ENCODE peak calls at places on chromosomes 5 and 9, in five cellular contexts. One of them, this sample, is unnamed.
A peak's percentile ranks its signal among the peaks of the same experiment; 100 is the strongest.

GRCh38 chr9:4196886-4197285 is 103.0 kb downstream of the GLIS3 start:
- DNase-seq in esophagus squamous epithelium: no peak
- DNase-seq in foreskin fibroblast: no peak
- DNase-seq in PC-3: no peak
- DNase-seq in GM06990: peak; percentile 34
- DNase-seq in this sample: no peak

GRCh38 chr9:134437417-134438203 is 111.4 kb downstream of the RXRA start:
- DNase-seq in esophagus squamous epithelium: no peak
- DNase-seq in foreskin fibroblast: no peak
- DNase-seq in PC-3: no peak
- DNase-seq in GM06990: no peak
- DNase-seq in this sample: no peak

GRCh38 chr9:113509463-113509862 is 45.9 kb downstream of the RGS3 start:
- DNase-seq in esophagus squamous epithelium: no peak
- DNase-seq in foreskin fibroblast: peak; percentile 44
- DNase-seq in PC-3: no peak
- DNase-seq in GM06990: no peak
- DNase-seq in this sample: peak; percentile 88

GRCh38 chr9:135116371-135116770 is 28.9 kb downstream of the OLFM1 start:
- DNase-seq in esophagus squamous epithelium: no peak
- DNase-seq in foreskin fibroblast: no peak
- DNase-seq in PC-3: no peak
- DNase-seq in GM06990: no peak
- DNase-seq in this sample: no peak

GRCh38 chr9:116450378-116451139 is 236.5 kb upstream of the TRIM32 start:
- DNase-seq in esophagus squamous epithelium: no peak
- DNase-seq in foreskin fibroblast: peak; percentile 57
- DNase-seq in PC-3: peak; percentile 26
- DNase-seq in GM06990: peak; percentile 22
- DNase-seq in this sample: peak; percentile 55

GRCh38 chr5:123422433-123423277 is 548 bp downstream of the CEP120 start:
- DNase-seq in esophagus squamous epithelium: no peak
- DNase-seq in foreskin fibroblast: no peak
- DNase-seq in PC-3: peak; percentile 27
- DNase-seq in GM06990: no peak
- DNase-seq in this sample: peak; percentile 27

GRCh38 chr9:106769331-106769730 is 93.6 kb upstream of the ZNF462 start:
- DNase-seq in esophagus squamous epithelium: no peak
- DNase-seq in foreskin fibroblast: no peak
- DNase-seq in PC-3: no peak
- DNase-seq in GM06990: no peak
- DNase-seq in this sample: peak; percentile 13

GRCh38 chr5:10563132-10563939 is 534 bp upstream of the ANKRD33B start:
- DNase-seq in esophagus squamous epithelium: no peak
- DNase-seq in foreskin fibroblast: no peak
- DNase-seq in PC-3: peak; percentile 63
- DNase-seq in GM06990: peak; percentile 83
- DNase-seq in this sample: no peak

GRCh38 chr5:588406-588995 is 23.6 kb upstream of the CEP72 start:
- DNase-seq in esophagus squamous epithelium: no peak
- DNase-seq in foreskin fibroblast: no peak
- DNase-seq in PC-3: no peak
- DNase-seq in GM06990: no peak
- DNase-seq in this sample: no peak

GRCh38 chr5:33772276-33772990 is 119.4 kb downstream of the ADAMTS12 start:
- DNase-seq in esophagus squamous epithelium: no peak
- DNase-seq in foreskin fibroblast: peak; percentile 64
- DNase-seq in PC-3: peak; percentile 50
- DNase-seq in GM06990: no peak
- DNase-seq in this sample: peak; percentile 75

GRCh38 chr5:57405984-57406383 is 76.6 kb downstream of the ACTBL2 start:
- DNase-seq in esophagus squamous epithelium: no peak
- DNase-seq in foreskin fibroblast: no peak
- DNase-seq in PC-3: no peak
- DNase-seq in GM06990: no peak
- DNase-seq in this sample: no peak

GRCh38 chr5:130692766-130693165 is 472.3 kb downstream of the HINT1 start:
- DNase-seq in esophagus squamous epithelium: no peak
- DNase-seq in foreskin fibroblast: no peak
- DNase-seq in PC-3: peak; percentile 51
- DNase-seq in GM06990: no peak
- DNase-seq in this sample: no peak

GRCh38 chr9:83296123-83296522 is 233.2 kb upstream of the RASEF start:
- DNase-seq in esophagus squamous epithelium: no peak
- DNase-seq in foreskin fibroblast: no peak
- DNase-seq in PC-3: no peak
- DNase-seq in GM06990: no peak
- DNase-seq in this sample: no peak

GRCh38 chr9:114588150-114588663 is 638 bp downstream of the ATP6V1G1 start:
- DNase-seq in esophagus squamous epithelium: no peak
- DNase-seq in foreskin fibroblast: peak; percentile 23
- DNase-seq in PC-3: no peak
- DNase-seq in GM06990: no peak
- DNase-seq in this sample: peak; percentile 78

GRCh38 chr9:112772215-112772509 is 21.6 kb downstream of the SNX30 start:
- DNase-seq in esophagus squamous epithelium: no peak
- DNase-seq in foreskin fibroblast: no peak
- DNase-seq in PC-3: no peak
- DNase-seq in GM06990: no peak
- DNase-seq in this sample: no peak

GRCh38 chr9:99103505-99103904 is 1.4 kb upstream of the TGFBR1 start:
- DNase-seq in esophagus squamous epithelium: no peak
- DNase-seq in foreskin fibroblast: no peak
- DNase-seq in PC-3: no peak
- DNase-seq in GM06990: no peak
- DNase-seq in this sample: no peak

GRCh38 chr9:20303066-20303465 is 319.2 kb downstream of the MLLT3 start:
- DNase-seq in esophagus squamous epithelium: no peak
- DNase-seq in foreskin fibroblast: no peak
- DNase-seq in PC-3: no peak
- DNase-seq in GM06990: no peak
- DNase-seq in this sample: no peak

GRCh38 chr9:114606597-114607207 is 4.4 kb upstream of the TMEM268 start:
- DNase-seq in esophagus squamous epithelium: no peak
- DNase-seq in foreskin fibroblast: peak; percentile 85
- DNase-seq in PC-3: no peak
- DNase-seq in GM06990: no peak
- DNase-seq in this sample: peak; percentile 97

GRCh38 chr5:159854916-159855315 is 61.4 kb upstream of the ADRA1B start:
- DNase-seq in esophagus squamous epithelium: no peak
- DNase-seq in foreskin fibroblast: peak; percentile 12
- DNase-seq in PC-3: no peak
- DNase-seq in GM06990: no peak
- DNase-seq in this sample: no peak

GRCh38 chr5:112127856-112128255 is 291.2 kb downstream of the EPB41L4A start:
- DNase-seq in esophagus squamous epithelium: no peak
- DNase-seq in foreskin fibroblast: no peak
- DNase-seq in PC-3: no peak
- DNase-seq in GM06990: no peak
- DNase-seq in this sample: no peak

GRCh38 chr5:141734501-141735231 is 52.6 kb upstream of the ARAP3 start:
- DNase-seq in esophagus squamous epithelium: no peak
- DNase-seq in foreskin fibroblast: peak; percentile 54
- DNase-seq in PC-3: peak; percentile 70
- DNase-seq in GM06990: no peak
- DNase-seq in this sample: peak; percentile 51

GRCh38 chr9:120177121-120177520 is 402.8 kb downstream of the CDK5RAP2 start:
- DNase-seq in esophagus squamous epithelium: no peak
- DNase-seq in foreskin fibroblast: no peak
- DNase-seq in PC-3: no peak
- DNase-seq in GM06990: no peak
- DNase-seq in this sample: no peak

GRCh38 chr9:129567842-129568559 is 52.9 kb downstream of the C9orf50 start:
- DNase-seq in esophagus squamous epithelium: no peak
- DNase-seq in foreskin fibroblast: peak; percentile 76
- DNase-seq in PC-3: peak; percentile 44
- DNase-seq in GM06990: no peak
- DNase-seq in this sample: peak; percentile 75

GRCh38 chr5:178196986-178197385 is 7.3 kb upstream of the HNRNPAB start:
- DNase-seq in esophagus squamous epithelium: no peak
- DNase-seq in foreskin fibroblast: no peak
- DNase-seq in PC-3: no peak
- DNase-seq in GM06990: no peak
- DNase-seq in this sample: no peak
- TF ChIP-seq CTCF in esophagus squamous epithelium: no peak
- TF ChIP-seq CTCF in foreskin fibroblast: peak; percentile 28
- TF ChIP-seq CTCF in PC-3: peak; percentile 55
- TF ChIP-seq CTCF in GM06990: peak; percentile 51
- TF ChIP-seq CTCF in this sample: peak; percentile 21

GRCh38 chr9:123568691-123569342 is 212.8 kb downstream of the CRB2 start:
- DNase-seq in esophagus squamous epithelium: no peak
- DNase-seq in foreskin fibroblast: peak; percentile 36
- DNase-seq in PC-3: no peak
- DNase-seq in GM06990: no peak
- DNase-seq in this sample: peak; percentile 72
- H3K4me3 ChIP-seq in esophagus squamous epithelium: no peak overlapping the region
- H3K4me3 ChIP-seq in foreskin fibroblast: no peak overlapping the region
- H3K4me3 ChIP-seq in PC-3: no peak overlapping the region
- H3K4me3 ChIP-seq in GM06990: no peak overlapping the region
- H3K4me3 ChIP-seq in this sample: no peak overlapping the region

DNA sequence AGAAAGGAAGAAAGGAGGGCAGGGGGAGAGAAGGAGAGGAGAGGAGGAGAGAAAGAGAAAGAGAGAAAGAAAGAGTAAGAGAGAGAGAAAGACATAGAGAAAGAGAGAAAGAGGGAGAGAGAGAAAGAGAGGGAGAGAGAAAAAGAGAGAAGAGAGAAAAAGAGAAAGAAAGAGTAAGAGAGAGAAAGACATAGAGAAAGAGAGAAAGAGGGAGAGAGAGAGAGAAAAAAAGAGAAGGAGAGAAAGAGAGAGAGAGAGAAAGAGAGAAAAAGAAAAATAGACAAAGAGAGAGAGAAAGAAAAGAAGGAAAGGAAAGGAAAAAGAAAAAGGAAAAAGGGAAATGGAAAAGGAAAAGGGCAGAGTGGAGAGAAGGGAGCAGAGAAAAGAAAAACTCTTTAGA is 411.7 kb downstream of the NFIB start:
- DNase-seq in esophagus squamous epithelium: no peak
- DNase-seq in foreskin fibroblast: no peak
- DNase-seq in PC-3: no peak
- DNase-seq in GM06990: no peak
- DNase-seq in this sample: no peak
- TF ChIP-seq CTCF in esophagus squamous epithelium: no peak
- TF ChIP-seq CTCF in foreskin fibroblast: no peak
- TF ChIP-seq CTCF in PC-3: no peak
- TF ChIP-seq CTCF in GM06990: no peak
- TF ChIP-seq CTCF in this sample: no peak

DNA sequence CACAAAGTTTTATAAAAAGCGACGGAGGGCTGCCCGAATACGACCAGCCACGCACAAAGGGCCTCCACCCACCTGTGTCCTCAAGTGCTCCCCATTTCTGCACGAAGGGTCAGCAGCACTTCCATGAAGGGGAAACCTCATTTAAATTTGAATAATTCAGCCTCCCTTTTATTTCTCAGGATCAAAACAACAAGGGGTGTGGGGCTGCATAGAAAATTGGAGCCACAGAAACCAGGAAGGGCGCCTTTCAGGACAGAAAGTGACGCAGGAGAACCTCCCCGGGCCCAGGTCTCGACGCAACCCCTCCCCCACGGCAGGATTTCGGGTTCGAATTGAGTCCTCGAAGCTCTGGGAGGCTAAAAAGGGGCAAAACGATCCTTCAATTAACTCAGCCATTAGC is 2.1 kb downstream of the NRARP start:
- DNase-seq in esophagus squamous epithelium: no peak
- DNase-seq in foreskin fibroblast: no peak
- DNase-seq in PC-3: no peak
- DNase-seq in GM06990: no peak
- DNase-seq in this sample: no peak
- H3K4me3 ChIP-seq in esophagus squamous epithelium: peak overlapping the region; percentile 59
- H3K4me3 ChIP-seq in foreskin fibroblast: no peak overlapping the region
- H3K4me3 ChIP-seq in PC-3: peak overlapping the region; percentile 89
- H3K4me3 ChIP-seq in GM06990: no peak overlapping the region
- H3K4me3 ChIP-seq in this sample: no peak overlapping the region

GRCh38 chr9:37749129-37749528 is 4.5 kb upstream of the TRMT10B start:
- DNase-seq in esophagus squamous epithelium: no peak
- DNase-seq in foreskin fibroblast: no peak
- DNase-seq in PC-3: no peak
- DNase-seq in GM06990: no peak
- DNase-seq in this sample: no peak

GRCh38 chr9:37758747-37759146 is 5.1 kb downstream of the TRMT10B start:
- DNase-seq in esophagus squamous epithelium: no peak
- DNase-seq in foreskin fibroblast: no peak
- DNase-seq in PC-3: no peak
- DNase-seq in GM06990: no peak
- DNase-seq in this sample: no peak

GRCh38 chr9:37752646-37753488 is 738 bp upstream of the TRMT10B start:
- DNase-seq in esophagus squamous epithelium: no peak
- DNase-seq in foreskin fibroblast: no peak
- DNase-seq in PC-3: no peak
- DNase-seq in GM06990: no peak
- DNase-seq in this sample: no peak

GRCh38 chr9:37751186-37751585 is 2.4 kb upstream of the TRMT10B start:
- DNase-seq in esophagus squamous epithelium: no peak
- DNase-seq in foreskin fibroblast: no peak
- DNase-seq in PC-3: no peak
- DNase-seq in GM06990: no peak
- DNase-seq in this sample: no peak

GRCh38 chr9:37753489-37754190 is at the start of gene TRMT10B:
- DNase-seq in esophagus squamous epithelium: no peak
- DNase-seq in foreskin fibroblast: peak; percentile 55
- DNase-seq in PC-3: peak; percentile 61
- DNase-seq in GM06990: peak; percentile 82
- DNase-seq in this sample: peak; percentile 62
- TF ChIP-seq CTCF in esophagus squamous epithelium: no peak
- TF ChIP-seq CTCF in foreskin fibroblast: no peak
- TF ChIP-seq CTCF in PC-3: no peak
- TF ChIP-seq CTCF in GM06990: no peak
- TF ChIP-seq CTCF in this sample: peak; percentile 5

GRCh38 chr5:65262590-65263189 is 219.0 kb downstream of the ADAMTS6 start:
- DNase-seq in esophagus squamous epithelium: no peak
- DNase-seq in foreskin fibroblast: peak; percentile 82
- DNase-seq in PC-3: no peak
- DNase-seq in GM06990: no peak
- DNase-seq in this sample: peak; percentile 94
- H3K4me3 ChIP-seq in esophagus squamous epithelium: no peak overlapping the region
- H3K4me3 ChIP-seq in foreskin fibroblast: no peak overlapping the region
- H3K4me3 ChIP-seq in PC-3: no peak overlapping the region
- H3K4me3 ChIP-seq in GM06990: no peak overlapping the region
- H3K4me3 ChIP-seq in this sample: no peak overlapping the region

GRCh38 chr5:135546912-135547311 is 11.1 kb upstream of the NEUROG1 start:
- DNase-seq in esophagus squamous epithelium: no peak
- DNase-seq in foreskin fibroblast: no peak
- DNase-seq in PC-3: no peak
- DNase-seq in GM06990: no peak
- DNase-seq in this sample: no peak
- TF ChIP-seq CTCF in esophagus squamous epithelium: no peak
- TF ChIP-seq CTCF in foreskin fibroblast: no peak
- TF ChIP-seq CTCF in PC-3: no peak
- TF ChIP-seq CTCF in GM06990: no peak
- TF ChIP-seq CTCF in this sample: no peak

This sample was measured in AG10803.